ENCODE peak calls at places on chromosomes 11 and 22, in eight cellular contexts. One of them, this sample, is unnamed.

GRCh38 chr11:10450451-10451398 is 4.3 kb upstream of the AMPD3 start:
- DNase-seq in EL: peak; percentile 23
- DNase-seq in cardiac fibroblast: no peak
- DNase-seq in stimulated activated CD8-positive, alpha-beta memory T cell treated with anti-CD3 and anti-CD28 coated beads, Interleukin-15, amount 100 ng/mL, for 4 hours: no peak
- DNase-seq in NCI-H1105: no peak
- DNase-seq in renal cortical epithelial cell: peak; percentile 28
- DNase-seq in HuH-7: peak; percentile 88
- DNase-seq in H9: peak; percentile 78
- DNase-seq in this sample: peak; percentile 68

GRCh38 chr11:128905345-128906184 is 14.4 kb downstream of the KCNJ5 start:
- DNase-seq in EL: peak; percentile 57
- DNase-seq in H9: peak; percentile 78
- DNase-seq in cardiac fibroblast: peak; percentile 37
- DNase-seq in renal cortical epithelial cell: peak; percentile 37
- DNase-seq in NCI-H1105: peak; percentile 74
- DNase-seq in HuH-7: peak; percentile 57
- DNase-seq in stimulated activated CD8-positive, alpha-beta memory T cell treated with anti-CD3 and anti-CD28 coated beads, Interleukin-15, amount 100 ng/mL, for 4 hours: no peak
- DNase-seq in this sample: no peak

GRCh38 chr22:43090130-43090789 is 1.1 kb upstream of the TTLL1 start:
- DNase-seq in H9: no peak
- DNase-seq in NCI-H1105: no peak
- DNase-seq in cardiac fibroblast: peak; percentile 89
- DNase-seq in stimulated activated CD8-positive, alpha-beta memory T cell treated with anti-CD3 and anti-CD28 coated beads, Interleukin-15, amount 100 ng/mL, for 4 hours: peak; percentile 11
- DNase-seq in HuH-7: peak; percentile 81
- DNase-seq in EL: peak; percentile 87
- DNase-seq in renal cortical epithelial cell: peak; percentile 81
- DNase-seq in this sample: peak; percentile 36

GRCh38 chr22:43990044-43990443 is 34.1 kb upstream of the PARVB start:
- DNase-seq in EL: no peak
- DNase-seq in renal cortical epithelial cell: no peak
- DNase-seq in stimulated activated CD8-positive, alpha-beta memory T cell treated with anti-CD3 and anti-CD28 coated beads, Interleukin-15, amount 100 ng/mL, for 4 hours: no peak
- DNase-seq in NCI-H1105: peak; percentile 40
- DNase-seq in HuH-7: no peak
- DNase-seq in cardiac fibroblast: no peak
- DNase-seq in H9: no peak
- DNase-seq in this sample: no peak

GRCh38 chr11:65586676-65587075 is 8.9 kb downstream of the KCNK7 start:
- DNase-seq in NCI-H1105: no peak
- DNase-seq in cardiac fibroblast: peak; percentile 21
- DNase-seq in H9: peak; percentile 67
- DNase-seq in renal cortical epithelial cell: no peak
- DNase-seq in stimulated activated CD8-positive, alpha-beta memory T cell treated with anti-CD3 and anti-CD28 coated beads, Interleukin-15, amount 100 ng/mL, for 4 hours: no peak
- DNase-seq in EL: peak; percentile 44
- DNase-seq in HuH-7: no peak
- DNase-seq in this sample: no peak

GRCh38 chr11:111555255-111555654 is 14.7 kb downstream of the LAYN start:
- DNase-seq in HuH-7: no peak
- DNase-seq in H9: no peak
- DNase-seq in renal cortical epithelial cell: peak; percentile 70
- DNase-seq in EL: no peak
- DNase-seq in NCI-H1105: no peak
- DNase-seq in stimulated activated CD8-positive, alpha-beta memory T cell treated with anti-CD3 and anti-CD28 coated beads, Interleukin-15, amount 100 ng/mL, for 4 hours: no peak
- DNase-seq in cardiac fibroblast: peak; percentile 64
- DNase-seq in this sample: no peak

GRCh38 chr22:23938328-23939016 is 22.5 kb downstream of the GSTT2B start:
- DNase-seq in cardiac fibroblast: no peak
- DNase-seq in renal cortical epithelial cell: no peak
- DNase-seq in stimulated activated CD8-positive, alpha-beta memory T cell treated with anti-CD3 and anti-CD28 coated beads, Interleukin-15, amount 100 ng/mL, for 4 hours: no peak
- DNase-seq in H9: no peak
- DNase-seq in EL: no peak
- DNase-seq in HuH-7: no peak
- DNase-seq in NCI-H1105: no peak
- DNase-seq in this sample: no peak

GRCh38 chr11:133343951-133344350 is 188.3 kb downstream of the OPCML start:
- DNase-seq in renal cortical epithelial cell: peak; percentile 68
- DNase-seq in H9: no peak
- DNase-seq in cardiac fibroblast: peak; percentile 4
- DNase-seq in NCI-H1105: no peak
- DNase-seq in stimulated activated CD8-positive, alpha-beta memory T cell treated with anti-CD3 and anti-CD28 coated beads, Interleukin-15, amount 100 ng/mL, for 4 hours: no peak
- DNase-seq in EL: no peak
- DNase-seq in HuH-7: no peak
- DNase-seq in this sample: no peak

GRCh38 chr22:31344369-31345330 is 1.5 kb downstream of the PATZ1 start:
- DNase-seq in EL: no peak
- DNase-seq in stimulated activated CD8-positive, alpha-beta memory T cell treated with anti-CD3 and anti-CD28 coated beads, Interleukin-15, amount 100 ng/mL, for 4 hours: peak; percentile 5
- DNase-seq in cardiac fibroblast: peak; percentile 40
- DNase-seq in renal cortical epithelial cell: no peak
- DNase-seq in HuH-7: no peak
- DNase-seq in H9: peak; percentile 41
- DNase-seq in NCI-H1105: no peak
- DNase-seq in this sample: peak; percentile 63

GRCh38 chr11:82996966-82997606 is 74.6 kb downstream of the RAB30 start:
- DNase-seq in EL: no peak
- DNase-seq in NCI-H1105: peak; percentile 12
- DNase-seq in HuH-7: no peak
- DNase-seq in stimulated activated CD8-positive, alpha-beta memory T cell treated with anti-CD3 and anti-CD28 coated beads, Interleukin-15, amount 100 ng/mL, for 4 hours: no peak
- DNase-seq in H9: no peak
- DNase-seq in cardiac fibroblast: no peak
- DNase-seq in renal cortical epithelial cell: peak; percentile 61
- DNase-seq in this sample: peak; percentile 58

GRCh38 chr22:20459152-20459542 is 21.5 kb upstream of the SCARF2 start:
- DNase-seq in cardiac fibroblast: no peak
- DNase-seq in renal cortical epithelial cell: no peak
- DNase-seq in stimulated activated CD8-positive, alpha-beta memory T cell treated with anti-CD3 and anti-CD28 coated beads, Interleukin-15, amount 100 ng/mL, for 4 hours: no peak
- DNase-seq in NCI-H1105: no peak
- DNase-seq in HuH-7: no peak
- DNase-seq in EL: no peak
- DNase-seq in H9: no peak
- DNase-seq in this sample: no peak

GRCh38 chr22:32080904-32081303 is 37.8 kb downstream of the SLC5A1 start:
- DNase-seq in EL: peak; percentile 49
- DNase-seq in cardiac fibroblast: peak; percentile 76
- DNase-seq in NCI-H1105: peak; percentile 9
- DNase-seq in H9: peak; percentile 47
- DNase-seq in HuH-7: peak; percentile 52
- DNase-seq in stimulated activated CD8-positive, alpha-beta memory T cell treated with anti-CD3 and anti-CD28 coated beads, Interleukin-15, amount 100 ng/mL, for 4 hours: no peak
- DNase-seq in renal cortical epithelial cell: peak; percentile 51
- DNase-seq in this sample: peak; percentile 26

GRCh38 chr22:48968201-48968959 is 859.3 kb downstream of the BRD1 start:
- DNase-seq in EL: no peak
- DNase-seq in H9: peak; percentile 76
- DNase-seq in renal cortical epithelial cell: no peak
- DNase-seq in HuH-7: peak; percentile 36
- DNase-seq in cardiac fibroblast: no peak
- DNase-seq in stimulated activated CD8-positive, alpha-beta memory T cell treated with anti-CD3 and anti-CD28 coated beads, Interleukin-15, amount 100 ng/mL, for 4 hours: no peak
- DNase-seq in NCI-H1105: peak; percentile 44
- DNase-seq in this sample: no peak

GRCh38 chr11:61793084-61793828 is 545 bp downstream of the FEN1 start:
- DNase-seq in NCI-H1105: no peak
- DNase-seq in EL: no peak
- DNase-seq in stimulated activated CD8-positive, alpha-beta memory T cell treated with anti-CD3 and anti-CD28 coated beads, Interleukin-15, amount 100 ng/mL, for 4 hours: no peak
- DNase-seq in HuH-7: no peak
- DNase-seq in renal cortical epithelial cell: no peak
- DNase-seq in H9: no peak
- DNase-seq in cardiac fibroblast: no peak
- DNase-seq in this sample: no peak

GRCh38 chr11:118930152-118930712 is 4.5 kb upstream of the BCL9L start:
- DNase-seq in renal cortical epithelial cell: peak; percentile 76
- DNase-seq in EL: peak; percentile 78
- DNase-seq in NCI-H1105: peak; percentile 98
- DNase-seq in H9: peak; percentile 97
- DNase-seq in cardiac fibroblast: peak; percentile 81
- DNase-seq in HuH-7: no peak
- DNase-seq in stimulated activated CD8-positive, alpha-beta memory T cell treated with anti-CD3 and anti-CD28 coated beads, Interleukin-15, amount 100 ng/mL, for 4 hours: peak; percentile 66
- DNase-seq in this sample: peak; percentile 93

GRCh38 chr11:33195391-33196190 is 34.3 kb upstream of the CSTF3 start:
- DNase-seq in stimulated activated CD8-positive, alpha-beta memory T cell treated with anti-CD3 and anti-CD28 coated beads, Interleukin-15, amount 100 ng/mL, for 4 hours: no peak
- DNase-seq in H9: no peak
- DNase-seq in EL: no peak
- DNase-seq in renal cortical epithelial cell: no peak
- DNase-seq in NCI-H1105: no peak
- DNase-seq in HuH-7: no peak
- DNase-seq in cardiac fibroblast: peak; percentile 43
- DNase-seq in this sample: no peak

GRCh38 chr11:40241524-40242037 is 1217.9 kb downstream of the LRRC4C start:
- DNase-seq in HuH-7: no peak
- DNase-seq in NCI-H1105: no peak
- DNase-seq in EL: no peak
- DNase-seq in cardiac fibroblast: no peak
- DNase-seq in stimulated activated CD8-positive, alpha-beta memory T cell treated with anti-CD3 and anti-CD28 coated beads, Interleukin-15, amount 100 ng/mL, for 4 hours: no peak
- DNase-seq in renal cortical epithelial cell: peak; percentile 18
- DNase-seq in H9: no peak
- DNase-seq in this sample: peak; percentile 22

GRCh38 chr11:67379061-67380058 is 6.0 kb upstream of the CLCF1 start:
- DNase-seq in H9: no peak
- DNase-seq in renal cortical epithelial cell: no peak
- DNase-seq in cardiac fibroblast: peak; percentile 41
- DNase-seq in NCI-H1105: no peak
- DNase-seq in EL: peak; percentile 84
- DNase-seq in stimulated activated CD8-positive, alpha-beta memory T cell treated with anti-CD3 and anti-CD28 coated beads, Interleukin-15, amount 100 ng/mL, for 4 hours: no peak
- DNase-seq in HuH-7: no peak
- DNase-seq in this sample: no peak

GRCh38 chr22:42993651-42994275 is 21.2 kb downstream of the PACSIN2 start:
- DNase-seq in H9: no peak
- DNase-seq in renal cortical epithelial cell: peak; percentile 59
- DNase-seq in EL: peak; percentile 79
- DNase-seq in cardiac fibroblast: peak; percentile 64
- DNase-seq in HuH-7: peak; percentile 62
- DNase-seq in stimulated activated CD8-positive, alpha-beta memory T cell treated with anti-CD3 and anti-CD28 coated beads, Interleukin-15, amount 100 ng/mL, for 4 hours: no peak
- DNase-seq in NCI-H1105: no peak
- DNase-seq in this sample: peak; percentile 34

GRCh38 chr11:78040691-78041379 is 17.8 kb upstream of the KCTD14 start:
- DNase-seq in H9: peak; percentile 53
- DNase-seq in cardiac fibroblast: peak; percentile 36
- DNase-seq in stimulated activated CD8-positive, alpha-beta memory T cell treated with anti-CD3 and anti-CD28 coated beads, Interleukin-15, amount 100 ng/mL, for 4 hours: no peak
- DNase-seq in NCI-H1105: no peak
- DNase-seq in renal cortical epithelial cell: no peak
- DNase-seq in HuH-7: no peak
- DNase-seq in EL: peak; percentile 60
- DNase-seq in this sample: no peak

GRCh38 chr11:60945295-60945667 is 6.7 kb downstream of the SLC15A3 start:
- DNase-seq in H9: no peak
- DNase-seq in cardiac fibroblast: no peak
- DNase-seq in EL: no peak
- DNase-seq in NCI-H1105: no peak
- DNase-seq in renal cortical epithelial cell: no peak
- DNase-seq in HuH-7: no peak
- DNase-seq in stimulated activated CD8-positive, alpha-beta memory T cell treated with anti-CD3 and anti-CD28 coated beads, Interleukin-15, amount 100 ng/mL, for 4 hours: no peak
- DNase-seq in this sample: no peak

GRCh38 chr11:72685560-72686480 is 11.6 kb upstream of the PDE2A start:
- DNase-seq in EL: no peak
- DNase-seq in cardiac fibroblast: no peak
- DNase-seq in stimulated activated CD8-positive, alpha-beta memory T cell treated with anti-CD3 and anti-CD28 coated beads, Interleukin-15, amount 100 ng/mL, for 4 hours: peak; percentile 14
- DNase-seq in HuH-7: no peak
- DNase-seq in H9: no peak
- DNase-seq in NCI-H1105: no peak
- DNase-seq in renal cortical epithelial cell: no peak
- DNase-seq in this sample: no peak

GRCh38 chr11:1078191-1078601 is 3.5 kb downstream of the MUC2 start:
- DNase-seq in NCI-H1105: no peak
- DNase-seq in EL: no peak
- DNase-seq in H9: peak; percentile 33
- DNase-seq in stimulated activated CD8-positive, alpha-beta memory T cell treated with anti-CD3 and anti-CD28 coated beads, Interleukin-15, amount 100 ng/mL, for 4 hours: no peak
- DNase-seq in renal cortical epithelial cell: no peak
- DNase-seq in HuH-7: no peak
- DNase-seq in cardiac fibroblast: no peak
- DNase-seq in this sample: peak; percentile 5

GRCh38 chr11:44775366-44776356 is 48.9 kb downstream of the TSPAN18 start:
- DNase-seq in cardiac fibroblast: peak; percentile 47
- DNase-seq in stimulated activated CD8-positive, alpha-beta memory T cell treated with anti-CD3 and anti-CD28 coated beads, Interleukin-15, amount 100 ng/mL, for 4 hours: peak; percentile 4
- DNase-seq in HuH-7: peak; percentile 81
- DNase-seq in H9: peak; percentile 85
- DNase-seq in renal cortical epithelial cell: peak; percentile 11
- DNase-seq in NCI-H1105: peak; percentile 28
- DNase-seq in EL: peak; percentile 56
- DNase-seq in this sample: peak; percentile 74

This sample was measured in left colon.